ENCODE peak calls at places on chromosome 6, in ten cellular contexts. N, O, Z, H, R, I, U, C, V and A are unnamed samples.

GRCh38 chr6:35317483-35318199 is 20.0 kb downstream of the DEF6 start:
- DNase-seq in R (no peak), V (no peak), N (no peak), U (no peak), H (no peak), I (no peak), O (no peak), C (no peak), Z (no peak), A (no peak)

GRCh38 chr6:137000825-137001224 is 43.9 kb downstream of the IL20RA start:
- DNase-seq in O (no peak), C (no peak), V (no peak), N (no peak), Z (no peak), R (no peak), H (no peak), U (no peak), I (no peak), A (peak; percentile 65)

GRCh38 chr6:118285791-118286190 is 262.3 kb upstream of the PLN start:
- DNase-seq in O (no peak), R (no peak), I (no peak), V (no peak), H (no peak), N (no peak), U (no peak), Z (no peak), C (no peak), A (no peak)

GRCh38 chr6:33696538-33697518 is 14.7 kb downstream of the UQCC2 start:
- DNase-seq in Z (peak; percentile 73), V (peak; percentile 91), N (no peak), U (no peak), R (no peak), I (peak; percentile 70), O (no peak), C (peak; percentile 85), H (no peak), A (no peak)

GRCh38 chr6:20427856-20428255 is 26.2 kb downstream of the E2F3 start:
- DNase-seq in O (no peak), U (no peak), H (no peak), V (no peak), R (no peak), N (no peak), I (no peak), C (no peak), Z (no peak), A (no peak)

GRCh38 chr6:83068628-83069027 is 1.2 kb downstream of the DOP1A start:
- DNase-seq in H (no peak), R (no peak), N (no peak), I (no peak), C (no peak), O (no peak), U (no peak), V (no peak), Z (no peak), A (no peak)

GRCh38 chr6:24918641-24919403 is 16.9 kb downstream of the RIPOR2 start:
- DNase-seq in U (no peak), V (no peak), O (no peak), I (no peak), H (no peak), N (no peak), Z (peak; percentile 56), R (no peak), C (no peak), A (no peak)

GRCh38 chr6:151675746-151676459 is 131.6 kb upstream of the ESR1 start:
- DNase-seq in V (peak; percentile 51), Z (peak; percentile 56), R (no peak), C (peak; percentile 42), I (no peak), N (no peak), U (no peak), O (no peak), H (no peak), A (peak; percentile 77)

GRCh38 chr6:16168858-16169257 is 40.0 kb downstream of the MYLIP start:
- DNase-seq in I (no peak), R (no peak), Z (peak; percentile 77), H (no peak), C (peak; percentile 66), V (peak; percentile 65), N (no peak), U (peak; percentile 31), O (no peak), A (no peak)

GRCh38 chr6:150894935-150895686 is 29.6 kb downstream of the MTHFD1L start:
- DNase-seq in U (peak; percentile 60), O (no peak), N (no peak), C (peak; percentile 57), I (no peak), Z (peak; percentile 89), V (no peak), H (no peak), R (peak; percentile 54), A (peak; percentile 57)

GRCh38 chr6:92757926-92758325 is 661.4 kb downstream of the EPHA7 start:
- DNase-seq in N (no peak), Z (no peak), U (no peak), O (no peak), R (no peak), I (no peak), C (no peak), H (no peak), V (no peak), A (no peak)

GRCh38 chr6:136072691-136073090 is 177.4 kb downstream of the MTFR2 start:
- DNase-seq in V (no peak), H (no peak), R (no peak), O (no peak), C (no peak), I (no peak), Z (no peak), N (no peak), U (no peak), A (no peak)

GRCh38 chr6:110345025-110345424 is 13.1 kb downstream of the METTL24 start:
- DNase-seq in Z (no peak), O (no peak), U (no peak), R (no peak), V (no peak), H (no peak), N (no peak), I (no peak), C (no peak), A (no peak)

DNA sequence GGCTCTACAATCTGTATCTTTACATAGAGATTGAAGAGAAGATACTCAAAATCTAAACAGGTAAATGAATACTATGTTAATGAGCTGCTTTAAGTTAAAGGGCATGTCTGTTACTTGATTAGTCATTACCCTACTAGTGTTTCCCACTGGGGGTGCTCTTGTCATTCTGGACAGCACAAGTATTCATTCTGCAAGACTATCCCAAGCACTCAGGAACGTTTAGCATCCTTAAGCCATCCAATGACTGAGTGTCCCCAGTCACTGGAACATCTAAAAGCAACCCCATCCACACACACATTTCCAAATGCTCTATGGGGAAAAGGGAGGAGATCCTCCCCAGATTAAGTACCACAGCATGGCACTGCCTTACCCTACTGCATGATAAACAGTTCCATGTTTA is 25.7 kb downstream of the EZR start:
- DNase-seq in H (no peak), N (peak; percentile 32), C (peak; percentile 53), U (peak; percentile 56), I (no peak), R (no peak), Z (peak; percentile 81), V (peak; percentile 64), O (no peak), A (peak; percentile 72)
- TF ChIP-seq CTCF in H (no peak), N (no peak), C (peak; percentile 57), U (peak; percentile 68), I (peak; percentile 18), R (no peak), Z (peak; percentile 70), V (peak; percentile 61), O (no peak), A (peak; percentile 52)

GRCh38 chr6:108163644-108164536 is 1.9 kb upstream of the NR2E1 start:
- DNase-seq in V (no peak), H (no peak), U (no peak), R (no peak), C (no peak), I (no peak), N (no peak), Z (no peak), O (no peak), A (peak; percentile 64)
- H3K4me3 ChIP-seq in V (no peak overlapping the region), H (no peak overlapping the region), U (no peak overlapping the region), R (no peak overlapping the region), C (no peak overlapping the region), I (no peak overlapping the region), N (peak overlapping the region; percentile 65), Z (no peak overlapping the region), O (no peak overlapping the region), A (no peak overlapping the region)

DNA sequence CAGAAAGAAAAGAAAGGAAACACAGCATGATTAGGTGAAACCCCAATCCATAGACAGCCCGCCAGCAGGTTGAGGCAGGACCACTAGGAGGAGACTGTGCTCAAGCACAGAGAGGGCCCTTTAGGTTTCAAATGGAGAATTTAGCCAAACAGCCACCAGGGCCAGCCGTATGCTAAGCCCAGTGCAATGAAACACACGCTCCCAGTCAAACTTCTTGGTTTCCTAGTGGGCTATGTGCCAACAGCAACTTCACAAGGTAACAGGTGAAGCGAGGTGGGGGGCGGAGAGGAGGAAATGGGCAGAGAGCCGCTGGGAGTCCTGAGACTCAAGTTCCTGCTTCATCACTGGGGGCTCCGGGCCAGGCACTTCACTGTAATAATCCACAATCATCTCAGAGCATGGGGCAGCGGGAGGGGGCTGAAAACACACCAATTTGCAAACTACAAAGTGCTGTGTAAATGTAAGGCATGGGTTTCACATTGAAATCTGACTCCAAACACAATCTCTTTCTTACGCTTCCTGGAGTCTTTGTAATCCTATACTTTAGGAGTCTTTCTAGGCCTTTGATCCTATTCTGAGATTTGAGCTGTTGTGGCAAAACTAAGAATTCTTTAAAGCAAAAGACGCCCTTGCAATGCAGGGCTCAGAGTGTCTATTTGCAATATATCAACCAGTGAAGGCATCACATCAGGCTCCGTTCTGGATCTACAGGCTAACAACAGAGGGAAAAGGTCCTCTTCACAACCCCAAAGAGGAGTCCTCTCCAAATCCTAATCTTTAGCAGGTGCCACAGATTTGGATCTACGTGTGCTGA is 117.3 kb downstream of the OPRM1 start:
- DNase-seq in N (peak; percentile 8), C (peak; percentile 28), R (no peak), U (peak; percentile 47), I (peak; percentile 23), Z (peak; percentile 80), O (no peak), H (peak; percentile 57), V (peak; percentile 46), A (peak; percentile 60)
- TF ChIP-seq CTCF in N (peak; percentile 73), C (peak; percentile 62), R (no peak), U (peak; percentile 97), I (peak; percentile 80), Z (peak; percentile 99), O (peak; percentile 59), H (peak; percentile 46), V (peak; percentile 76), A (peak; percentile 85)

DNA sequence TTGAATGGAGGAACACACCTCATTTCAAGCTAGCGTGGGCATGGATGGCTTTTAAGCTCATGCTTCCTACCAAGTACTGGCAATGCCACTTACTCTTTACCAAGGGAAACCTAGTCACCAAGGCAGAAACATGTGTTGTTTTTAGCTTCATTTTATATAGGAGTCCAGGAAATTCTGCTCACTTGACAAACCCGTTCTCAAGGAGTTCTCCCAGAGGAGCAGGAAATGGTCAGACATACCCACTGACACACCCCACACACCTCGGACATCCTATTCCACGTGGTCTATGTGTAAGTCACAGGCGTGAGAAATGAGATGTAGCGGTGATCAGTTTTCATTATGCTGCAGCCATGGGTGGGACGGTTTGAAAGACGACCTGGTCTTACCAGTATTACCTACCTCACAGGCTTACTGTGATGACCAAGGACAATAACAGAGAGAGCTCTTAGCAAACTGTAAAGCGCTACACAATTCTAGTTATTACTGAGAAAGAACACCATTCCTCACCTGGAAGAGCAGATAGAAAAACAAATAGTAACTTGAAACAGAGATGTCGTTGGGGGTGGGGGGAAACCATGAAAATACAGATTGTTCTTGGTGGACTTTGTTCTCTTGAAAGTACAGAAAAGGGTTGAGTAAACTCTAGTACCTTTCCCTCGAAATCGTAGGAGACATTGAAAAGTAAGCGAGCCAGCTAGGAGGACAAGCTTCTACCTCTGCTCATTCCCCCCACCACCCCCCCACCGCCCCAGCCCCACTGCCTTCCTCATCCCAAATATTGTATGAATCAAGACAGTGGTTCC is 1.7 kb downstream of the CNKSR3 start:
- DNase-seq in N (no peak), Z (peak; percentile 28), O (no peak), H (no peak), R (peak; percentile 67), C (no peak), V (no peak), U (no peak), I (peak; percentile 45), A (peak; percentile 85)
- H3K4me3 ChIP-seq in N (peak overlapping the region; percentile 63), Z (peak overlapping the region; percentile 73), O (peak overlapping the region; percentile 81), H (peak overlapping the region; percentile 70), R (peak overlapping the region; percentile 81), C (peak overlapping the region; percentile 89), V (peak overlapping the region; percentile 85), U (peak overlapping the region; percentile 89), I (peak overlapping the region; percentile 72), A (peak overlapping the region; percentile 76)